ENCODE peak calls at places on chromosomes 1 and 21, in ten cellular contexts. U, Q, S, L, B, K, X, P, C and W are unnamed samples.

GRCh38 chr21:43273016-43273707 is 104.4 kb downstream of the CRYAA start:
- DNase-seq in U (no peak), Q (no peak), S (no peak), L (no peak), B (no peak), K (no peak), X (no peak), P (no peak), C (no peak), W (no peak)

GRCh38 chr1:196438324-196438723 is 169.9 kb downstream of the KCNT2 start:
- DNase-seq in U (no peak), Q (no peak), S (no peak), L (no peak), B (no peak), K (no peak), X (no peak), P (no peak), C (no peak), W (no peak)

GRCh38 chr1:228809621-228810313 is 74.5 kb downstream of the RHOU start:
- DNase-seq in U (no peak), Q (no peak), S (no peak), L (no peak), B (no peak), K (no peak), X (no peak), P (peak; percentile 86), C (no peak), W (peak; percentile 64)

GRCh38 chr1:15622707-15623373 is 5.6 kb downstream of the DDI2 start:
- DNase-seq in U (no peak), Q (no peak), S (no peak), L (no peak), B (no peak), K (no peak), X (no peak), P (no peak), C (no peak), W (no peak)

GRCh38 chr1:183385746-183386145 is 32.4 kb downstream of the NMNAT2 start:
- DNase-seq in U (no peak), Q (no peak), S (no peak), L (no peak), B (peak; percentile 34), K (no peak), X (no peak), P (no peak), C (no peak), W (no peak)

GRCh38 chr1:54981466-54981865 is 1.0 kb downstream of the TMEM61 start:
- DNase-seq in U (no peak), Q (no peak), S (no peak), L (no peak), B (no peak), K (no peak), X (no peak), P (no peak), C (no peak), W (no peak)

GRCh38 chr21:21200103-21200938 is 202.1 kb downstream of the NCAM2 start:
- DNase-seq in U (peak; percentile 84), Q (no peak), S (peak; percentile 98), L (no peak), B (peak; percentile 98), K (peak; percentile 34), X (no peak), P (peak; percentile 37), C (no peak), W (no peak)

GRCh38 chr1:197955486-197956394 is 38.6 kb downstream of the LHX9 start:
- DNase-seq in U (no peak), Q (no peak), S (peak; percentile 27), L (no peak), B (peak; percentile 8), K (no peak), X (no peak), P (no peak), C (no peak), W (no peak)

GRCh38 chr1:192535916-192536662 is 39.5 kb upstream of the RGS1 start:
- DNase-seq in U (no peak), Q (no peak), S (no peak), L (no peak), B (no peak), K (no peak), X (no peak), P (no peak), C (no peak), W (no peak)

GRCh38 chr21:33550772-33551660 is 8.2 kb downstream of the SON start:
- DNase-seq in U (no peak), Q (no peak), S (no peak), L (no peak), B (no peak), K (no peak), X (no peak), P (no peak), C (no peak), W (no peak)

GRCh38 chr1:154559496-154559950 is 1.1 kb upstream of the UBE2Q1 start:
- DNase-seq in U (peak; percentile 95), Q (peak; percentile 92), S (peak; percentile 93), L (peak; percentile 61), B (peak; percentile 91), K (peak; percentile 90), X (peak; percentile 77), P (peak; percentile 89), C (peak; percentile 85), W (no peak)

GRCh38 chr1:161013104-161013590 is 7.8 kb downstream of the F11R start:
- DNase-seq in U (no peak), Q (no peak), S (no peak), L (no peak), B (peak; percentile 63), K (no peak), X (no peak), P (no peak), C (no peak), W (no peak)

GRCh38 chr1:36658838-36659237 is 176.1 kb upstream of the CSF3R start:
- DNase-seq in U (no peak), Q (no peak), S (no peak), L (no peak), B (no peak), K (no peak), X (no peak), P (no peak), C (no peak), W (no peak)

GRCh38 chr1:23790696-23791433 is at the start of gene LYPLA2:
- DNase-seq in U (peak; percentile 93), Q (peak; percentile 90), S (peak; percentile 92), L (no peak), B (peak; percentile 93), K (peak; percentile 95), X (peak; percentile 71), P (peak; percentile 93), C (peak; percentile 93), W (no peak)

GRCh38 chr1:21098186-21098915 is 78.3 kb downstream of the EIF4G3 start:
- DNase-seq in U (no peak), Q (no peak), S (no peak), L (no peak), B (no peak), K (no peak), X (no peak), P (no peak), C (no peak), W (no peak)

GRCh38 chr1:6502000-6502891 is 10.8 kb upstream of the PLEKHG5 start:
- DNase-seq in U (no peak), Q (no peak), S (no peak), L (no peak), B (no peak), K (no peak), X (no peak), P (peak; percentile 44), C (no peak), W (no peak)

GRCh38 chr1:102472524-102472923 is 475.8 kb upstream of the OLFM3 start:
- DNase-seq in U (no peak), Q (no peak), S (no peak), L (no peak), B (no peak), K (no peak), X (no peak), P (no peak), C (no peak), W (no peak)

GRCh38 chr1:145922266-145922665 is 3.7 kb upstream of the PEX11B start:
- DNase-seq in U (no peak), Q (no peak), S (no peak), L (no peak), B (no peak), K (no peak), X (no peak), P (no peak), C (no peak), W (no peak)

GRCh38 chr21:45075606-45076244 is 1.3 kb downstream of the ADARB1 start:
- DNase-seq in U (no peak), Q (no peak), S (peak; percentile 13), L (no peak), B (no peak), K (no peak), X (no peak), P (no peak), C (no peak), W (no peak)

GRCh38 chr1:201172999-201173610 is 17.5 kb upstream of the IGFN1 start:
- DNase-seq in U (no peak), Q (no peak), S (no peak), L (no peak), B (peak; percentile 31), K (no peak), X (no peak), P (no peak), C (no peak), W (no peak)

GRCh38 chr1:54645806-54646676 is 4.5 kb downstream of the MROH7 start:
- DNase-seq in U (no peak), Q (no peak), S (no peak), L (no peak), B (no peak), K (no peak), X (no peak), P (peak; percentile 28), C (no peak), W (no peak)

GRCh38 chr1:215887618-215888017 is 320.5 kb downstream of the KCTD3 start:
- DNase-seq in U (no peak), Q (no peak), S (peak; percentile 29), L (no peak), B (no peak), K (no peak), X (no peak), P (no peak), C (no peak), W (no peak)